ENCODE peak calls at places on chromosomes 2 and 18, in six cellular contexts. One of them, this sample, is unnamed.

GRCh38 chr2:96103906-96104861 is 12.2 kb downstream of the ADRA2B start:
- DNase-seq in stomach: no peak
- DNase-seq in neural progenitor cell: no peak
- DNase-seq in cardiac muscle cell: peak; percentile 13
- DNase-seq in thoracic aorta: no peak
- DNase-seq in lung: no peak
- DNase-seq in this sample: no peak

GRCh38 chr2:20196053-20196880 is 28.7 kb downstream of the SDC1 start:
- DNase-seq in cardiac muscle cell: no peak
- DNase-seq in lung: peak; percentile 79
- DNase-seq in neural progenitor cell: no peak
- DNase-seq in thoracic aorta: no peak
- DNase-seq in stomach: peak; percentile 88
- DNase-seq in this sample: no peak

GRCh38 chr2:199278099-199278498 is 179.6 kb downstream of the SATB2 start:
- DNase-seq in neural progenitor cell: peak; percentile 12
- DNase-seq in cardiac muscle cell: no peak
- DNase-seq in stomach: no peak
- DNase-seq in thoracic aorta: no peak
- DNase-seq in lung: no peak
- DNase-seq in this sample: no peak

GRCh38 chr2:105371810-105372209 is 27.0 kb downstream of the FHL2 start:
- DNase-seq in neural progenitor cell: peak; percentile 16
- DNase-seq in cardiac muscle cell: no peak
- DNase-seq in lung: no peak
- DNase-seq in thoracic aorta: no peak
- DNase-seq in stomach: no peak
- DNase-seq in this sample: no peak

GRCh38 chr2:232523682-232524597 is 2.0 kb upstream of the CHRND start:
- DNase-seq in stomach: peak; percentile 32
- DNase-seq in lung: no peak
- DNase-seq in cardiac muscle cell: peak; percentile 85
- DNase-seq in neural progenitor cell: peak; percentile 92
- DNase-seq in thoracic aorta: no peak
- DNase-seq in this sample: peak; percentile 37

GRCh38 chr2:4134881-4135565 is 431.6 kb downstream of the DCDC2C start:
- DNase-seq in thoracic aorta: no peak
- DNase-seq in stomach: no peak
- DNase-seq in lung: no peak
- DNase-seq in cardiac muscle cell: no peak
- DNase-seq in neural progenitor cell: no peak
- DNase-seq in this sample: no peak

GRCh38 chr18:35176925-35177324 is 63.9 kb upstream of the ZNF397 start:
- DNase-seq in neural progenitor cell: no peak
- DNase-seq in stomach: no peak
- DNase-seq in thoracic aorta: no peak
- DNase-seq in cardiac muscle cell: no peak
- DNase-seq in lung: no peak
- DNase-seq in this sample: no peak

GRCh38 chr2:204452464-204453023 is 92.7 kb upstream of the PARD3B start:
- DNase-seq in thoracic aorta: peak; percentile 43
- DNase-seq in lung: peak; percentile 78
- DNase-seq in stomach: no peak
- DNase-seq in cardiac muscle cell: peak; percentile 32
- DNase-seq in neural progenitor cell: peak; percentile 73
- DNase-seq in this sample: peak; percentile 89

GRCh38 chr2:73232471-73233153 is 427 bp downstream of the PRADC1 start:
- DNase-seq in lung: peak; percentile 43
- DNase-seq in neural progenitor cell: no peak
- DNase-seq in stomach: no peak
- DNase-seq in cardiac muscle cell: no peak
- DNase-seq in thoracic aorta: no peak
- DNase-seq in this sample: peak; percentile 10

GRCh38 chr2:101200714-101201113 is 49.5 kb upstream of the TBC1D8 start:
- DNase-seq in thoracic aorta: no peak
- DNase-seq in lung: no peak
- DNase-seq in stomach: no peak
- DNase-seq in cardiac muscle cell: no peak
- DNase-seq in neural progenitor cell: no peak
- DNase-seq in this sample: peak; percentile 50

GRCh38 chr2:213846856-213847255 is 562.6 kb downstream of the SPAG16 start:
- DNase-seq in cardiac muscle cell: no peak
- DNase-seq in stomach: no peak
- DNase-seq in neural progenitor cell: no peak
- DNase-seq in lung: no peak
- DNase-seq in thoracic aorta: no peak
- DNase-seq in this sample: no peak

GRCh38 chr2:188324067-188324466 is 32.4 kb downstream of the GULP1 start:
- DNase-seq in lung: no peak
- DNase-seq in thoracic aorta: no peak
- DNase-seq in cardiac muscle cell: no peak
- DNase-seq in stomach: no peak
- DNase-seq in neural progenitor cell: no peak
- DNase-seq in this sample: no peak

DNA sequence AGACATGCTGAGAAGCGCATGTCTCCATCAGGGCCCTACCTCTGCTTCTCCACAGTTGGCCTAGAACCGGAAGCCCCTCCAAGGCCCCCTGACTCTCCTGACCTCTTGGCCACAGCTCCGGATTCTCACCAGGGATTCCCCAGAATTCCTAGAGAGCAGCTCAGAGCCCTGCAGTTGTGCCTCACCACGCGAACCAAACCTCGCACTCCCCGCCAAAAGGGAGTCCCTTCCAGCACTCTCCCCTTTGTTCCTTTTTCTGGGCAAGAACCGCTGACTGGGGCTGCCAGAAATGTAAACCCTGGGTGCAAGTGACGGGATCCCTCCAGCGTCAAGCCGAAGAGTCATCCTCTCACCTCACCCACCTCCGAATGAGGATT is 36.7 kb downstream of the AFF3 start:
- DNase-seq in cardiac muscle cell: no peak
- DNase-seq in lung: no peak
- DNase-seq in stomach: no peak
- DNase-seq in neural progenitor cell: peak; percentile 43
- DNase-seq in thoracic aorta: no peak
- DNase-seq in this sample: no peak
- H3K4me3 ChIP-seq in cardiac muscle cell: no peak overlapping the region
- H3K4me3 ChIP-seq in lung: no peak overlapping the region
- H3K4me3 ChIP-seq in stomach: peak overlapping the region; percentile 76
- H3K4me3 ChIP-seq in neural progenitor cell: peak overlapping the region; percentile 62
- H3K4me3 ChIP-seq in thoracic aorta: peak overlapping the region; percentile 78
- H3K4me3 ChIP-seq in this sample: no peak overlapping the region

GRCh38 chr2:41409328-41409727 is 638.5 kb upstream of the PKDCC start:
- DNase-seq in stomach: no peak
- DNase-seq in lung: no peak
- DNase-seq in thoracic aorta: no peak
- DNase-seq in cardiac muscle cell: no peak
- DNase-seq in neural progenitor cell: peak; percentile 5
- DNase-seq in this sample: no peak

GRCh38 chr2:41420219-41420618 is 627.6 kb upstream of the PKDCC start:
- DNase-seq in lung: no peak
- DNase-seq in neural progenitor cell: no peak
- DNase-seq in stomach: no peak
- DNase-seq in cardiac muscle cell: no peak
- DNase-seq in thoracic aorta: no peak
- DNase-seq in this sample: no peak

GRCh38 chr2:41413813-41414485 is 633.9 kb upstream of the PKDCC start:
- DNase-seq in lung: no peak
- DNase-seq in cardiac muscle cell: no peak
- DNase-seq in neural progenitor cell: no peak
- DNase-seq in stomach: no peak
- DNase-seq in thoracic aorta: no peak
- DNase-seq in this sample: no peak

GRCh38 chr2:41410011-41410410 is 637.8 kb upstream of the PKDCC start:
- DNase-seq in thoracic aorta: no peak
- DNase-seq in stomach: no peak
- DNase-seq in neural progenitor cell: no peak
- DNase-seq in lung: no peak
- DNase-seq in cardiac muscle cell: no peak
- DNase-seq in this sample: no peak

GRCh38 chr2:41414486-41415230 is 633.2 kb upstream of the PKDCC start:
- DNase-seq in cardiac muscle cell: peak; percentile 47
- DNase-seq in neural progenitor cell: peak; percentile 83
- DNase-seq in thoracic aorta: no peak
- DNase-seq in lung: no peak
- DNase-seq in stomach: no peak
- DNase-seq in this sample: peak; percentile 74
- TF ChIP-seq CTCF in cardiac muscle cell: peak; percentile 67
- TF ChIP-seq CTCF in neural progenitor cell: peak; percentile 85
- TF ChIP-seq CTCF in thoracic aorta: peak; percentile 41
- TF ChIP-seq CTCF in lung: peak; percentile 18
- TF ChIP-seq CTCF in stomach: peak; percentile 23
- TF ChIP-seq CTCF in this sample: peak; percentile 68

DNA sequence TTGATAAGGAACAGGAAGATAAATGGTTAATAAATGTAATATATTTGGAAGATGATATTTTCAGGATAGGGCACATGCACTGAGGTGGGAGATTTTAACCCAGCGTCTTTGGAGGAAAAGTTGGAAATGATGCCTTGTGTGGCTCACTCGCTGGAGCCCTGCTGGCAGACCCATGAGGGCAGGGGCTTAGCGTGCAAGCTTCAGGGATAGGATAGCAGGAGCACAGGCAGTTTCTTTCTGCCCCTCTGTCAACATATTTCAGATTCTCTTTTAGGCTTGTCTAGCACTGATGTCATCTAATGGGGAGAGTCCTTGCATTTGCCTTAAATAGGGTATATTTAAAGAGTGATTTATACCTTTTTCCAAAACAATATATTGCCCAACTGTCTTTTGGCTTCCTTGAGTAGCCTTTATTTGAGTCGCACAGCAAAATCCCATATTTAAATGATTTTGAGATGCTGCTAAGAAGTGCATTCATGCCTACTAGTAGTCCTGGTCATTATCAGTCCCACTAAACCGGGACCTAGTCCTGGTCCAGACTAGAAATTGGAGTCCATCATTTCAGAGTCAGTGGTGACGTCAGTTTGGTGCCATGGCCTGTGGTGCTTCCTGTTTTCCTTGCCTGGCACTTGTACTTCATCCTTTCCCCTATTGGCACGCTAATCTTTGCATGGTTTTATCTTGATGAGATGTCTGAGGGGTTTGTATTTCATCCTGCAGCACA is 45.8 kb downstream of the SH3RF3 start:
- DNase-seq in neural progenitor cell: no peak
- DNase-seq in cardiac muscle cell: no peak
- DNase-seq in stomach: no peak
- DNase-seq in thoracic aorta: no peak
- DNase-seq in lung: no peak
- DNase-seq in this sample: no peak
- H3K4me3 ChIP-seq in neural progenitor cell: no peak overlapping the region
- H3K4me3 ChIP-seq in cardiac muscle cell: no peak overlapping the region
- H3K4me3 ChIP-seq in stomach: no peak overlapping the region
- H3K4me3 ChIP-seq in thoracic aorta: peak overlapping the region; percentile 38
- H3K4me3 ChIP-seq in lung: no peak overlapping the region
- H3K4me3 ChIP-seq in this sample: no peak overlapping the region

GRCh38 chr2:156156580-156156979 is 175.9 kb downstream of the NR4A2 start:
- DNase-seq in cardiac muscle cell: peak; percentile 7
- DNase-seq in neural progenitor cell: peak; percentile 33
- DNase-seq in thoracic aorta: no peak
- DNase-seq in stomach: no peak
- DNase-seq in lung: no peak
- DNase-seq in this sample: no peak
- TF ChIP-seq CTCF in cardiac muscle cell: no peak
- TF ChIP-seq CTCF in neural progenitor cell: peak; percentile 33
- TF ChIP-seq CTCF in thoracic aorta: no peak
- TF ChIP-seq CTCF in stomach: no peak
- TF ChIP-seq CTCF in lung: no peak
- TF ChIP-seq CTCF in this sample: no peak